ENCODE peak calls at places on chromosomes 3 and 15, in nine cellular contexts. B is GM13976; G is AG09319; V is MCF 10A; L is uterus; K is pancreas; J is GM10248; M is GM06990; S is activated CD8-positive, alpha-beta T cell treated with anti-CD3 and anti-CD28 coated beads for 36 hours. I is an unnamed sample.
A peak's percentile ranks its signal among the peaks of the same experiment; 100 is the strongest.

GRCh38 chr15:70178335-70179084 is 80.8 kb upstream of the TLE3 start:
- DNase-seq in B (no peak), G (no peak), V (no peak), L (no peak), K (no peak), J (no peak), M (no peak), S (no peak), I (no peak)

GRCh38 chr15:36468746-36469145 is 110.7 kb upstream of the CDIN1 start:
- DNase-seq in B (no peak), G (peak; percentile 49), V (peak; percentile 18), L (no peak), K (no peak), J (no peak), M (peak; percentile 12), S (no peak), I (peak; percentile 31)

GRCh38 chr3:184360070-184360833 is 1.2 kb downstream of the CLCN2 start:
- DNase-seq in B (no peak), G (no peak), V (no peak), L (no peak), K (peak; percentile 18), J (no peak), M (no peak), S (no peak), I (no peak)

GRCh38 chr3:47342156-47342555 is 38.7 kb upstream of the PTPN23 start:
- DNase-seq in B (no peak), G (no peak), V (no peak), L (no peak), K (no peak), J (no peak), M (no peak), S (no peak), I (no peak)

GRCh38 chr3:53328750-53329149 is 18.6 kb downstream of the DCP1A start:
- DNase-seq in B (no peak), G (no peak), V (no peak), L (no peak), K (no peak), J (no peak), M (no peak), S (no peak), I (no peak)

GRCh38 chr3:119631529-119631928 is 28.9 kb downstream of the POPDC2 start:
- DNase-seq in B (no peak), G (no peak), V (no peak), L (no peak), K (no peak), J (no peak), M (no peak), S (no peak), I (no peak)

GRCh38 chr3:149816326-149816725 is 3.3 kb downstream of the RNF13 start:
- DNase-seq in B (no peak), G (no peak), V (no peak), L (no peak), K (no peak), J (no peak), M (no peak), S (no peak), I (no peak)

GRCh38 chr3:125213946-125214542 is 1.5 kb upstream of the SLC12A8 start:
- DNase-seq in B (no peak), G (no peak), V (no peak), L (no peak), K (no peak), J (no peak), M (no peak), S (no peak), I (no peak)

GRCh38 chr15:84402856-84403608 is 167.5 kb downstream of the GOLGA6L4 start:
- DNase-seq in B (no peak), G (no peak), V (no peak), L (no peak), K (no peak), J (no peak), M (no peak), S (no peak), I (no peak)

GRCh38 chr3:9970020-9970652 is 16.5 kb downstream of the EMC3 start:
- DNase-seq in B (no peak), G (no peak), V (peak; percentile 70), L (no peak), K (no peak), J (no peak), M (no peak), S (no peak), I (peak; percentile 17)

GRCh38 chr3:157122116-157122515 is 37.8 kb downstream of the CCNL1 start:
- DNase-seq in B (no peak), G (peak; percentile 49), V (peak; percentile 80), L (peak; percentile 71), K (no peak), J (no peak), M (no peak), S (no peak), I (no peak)

GRCh38 chr3:54232618-54233017 is 110.3 kb downstream of the CACNA2D3 start:
- DNase-seq in B (no peak), G (no peak), V (no peak), L (no peak), K (no peak), J (no peak), M (no peak), S (no peak), I (no peak)

GRCh38 chr3:160616721-160617120 is 51.4 kb upstream of the KPNA4 start:
- DNase-seq in B (no peak), G (no peak), V (peak; percentile 25), L (no peak), K (no peak), J (no peak), M (no peak), S (no peak), I (no peak)

GRCh38 chr3:45969953-45970352 is 25.7 kb downstream of the FYCO1 start:
- DNase-seq in B (no peak), G (no peak), V (no peak), L (no peak), K (no peak), J (no peak), M (no peak), S (no peak), I (no peak)

GRCh38 chr3:115551091-115551490 is 72.2 kb upstream of the GAP43 start:
- DNase-seq in B (no peak), G (no peak), V (no peak), L (no peak), K (no peak), J (no peak), M (no peak), S (no peak), I (no peak)

GRCh38 chr3:134802428-134803050 is 7.5 kb downstream of the EPHB1 start:
- DNase-seq in B (no peak), G (no peak), V (no peak), L (no peak), K (no peak), J (no peak), M (no peak), S (no peak), I (no peak)

GRCh38 chr3:175149675-175150074 is 290.5 kb downstream of the NAALADL2 start:
- DNase-seq in B (no peak), G (no peak), V (peak; percentile 95), L (no peak), K (peak; percentile 65), J (no peak), M (peak; percentile 13), S (peak; percentile 9), I (no peak)

GRCh38 chr3:88150371-88150770 is 612 bp downstream of the C3orf38 start:
- DNase-seq in B (peak; percentile 64), G (no peak), V (no peak), L (no peak), K (no peak), J (peak; percentile 56), M (no peak), S (peak; percentile 50), I (no peak)

GRCh38 chr15:44219073-44219472 is 24.0 kb upstream of the FRMD5 start:
- DNase-seq in B (no peak), G (no peak), V (no peak), L (no peak), K (no peak), J (no peak), M (no peak), S (no peak), I (no peak)

GRCh38 chr3:64584193-64584592 is 103.6 kb downstream of the ADAMTS9 start:
- DNase-seq in B (no peak), G (no peak), V (no peak), L (no peak), K (no peak), J (no peak), M (no peak), S (no peak), I (no peak)

GRCh38 chr3:152540120-152540519 is 271.4 kb downstream of the MBNL1 start:
- DNase-seq in B (no peak), G (no peak), V (no peak), L (no peak), K (no peak), J (no peak), M (no peak), S (no peak), I (no peak)

GRCh38 chr3:12773724-12774105 is 14.7 kb upstream of the TMEM40 start:
- DNase-seq in B (no peak), G (no peak), V (no peak), L (no peak), K (no peak), J (no peak), M (no peak), S (no peak), I (no peak)
- TF ChIP-seq CTCF in B (no peak), G (no peak), V (no peak), L (no peak), K (no peak), J (no peak), M (no peak), S (no peak), I (no peak)

GRCh38 chr3:186277268-186277909 is 84.6 kb downstream of the DGKG start:
- DNase-seq in B (no peak), G (peak; percentile 49), V (peak; percentile 54), L (no peak), K (peak; percentile 36), J (no peak), M (no peak), S (no peak), I (no peak)
- TF ChIP-seq CTCF in B (no peak), G (peak; percentile 69), V (peak; percentile 26), L (peak; percentile 35), K (peak; percentile 21), J (no peak), M (no peak), S (no peak), I (no peak)

DNA sequence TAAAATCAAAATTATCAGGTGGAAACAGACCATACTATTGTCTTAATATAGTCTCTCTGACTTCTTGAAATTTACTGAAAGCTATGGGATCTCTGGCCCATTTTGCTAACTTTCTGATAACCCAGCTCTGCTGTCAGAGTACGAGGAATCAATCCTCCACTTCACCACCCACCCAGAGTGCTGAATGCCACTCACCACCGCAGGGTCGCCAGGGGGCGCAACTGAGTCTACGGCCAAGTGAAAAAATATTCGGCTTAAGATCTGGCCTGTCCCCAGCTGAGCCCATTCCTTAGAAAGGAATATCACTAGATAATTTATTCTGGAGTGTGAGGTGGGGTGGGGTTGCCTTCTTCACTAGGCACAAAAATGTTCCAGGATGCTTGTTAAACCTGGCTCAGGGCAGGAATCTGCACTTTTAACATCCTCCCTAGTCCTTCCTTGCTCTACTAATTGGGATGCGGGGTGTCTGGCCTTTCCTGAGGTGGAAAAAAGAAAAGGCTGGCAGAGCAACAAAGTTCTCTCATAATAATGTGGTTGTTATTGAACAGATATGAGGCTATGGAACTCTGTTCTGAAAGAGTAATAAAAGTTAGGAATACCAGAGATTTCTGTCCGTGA is 520.6 kb downstream of the MFSD1 start:
- DNase-seq in B (peak; percentile 48), G (no peak), V (peak; percentile 40), L (no peak), K (peak; percentile 16), J (peak; percentile 42), M (peak; percentile 9), S (peak; percentile 48), I (peak; percentile 75)
- TF ChIP-seq CTCF in B (peak; percentile 80), G (peak; percentile 84), V (peak; percentile 60), L (no peak), K (peak; percentile 41), J (peak; percentile 79), M (peak; percentile 92), S (peak; percentile 63), I (peak; percentile 45)

GRCh38 chr3:11653298-11654055 is 9.8 kb upstream of the VGLL4 start:
- DNase-seq in B (no peak), G (no peak), V (no peak), L (no peak), K (no peak), J (no peak), M (no peak), S (no peak), I (no peak)
- TF ChIP-seq CTCF in B (no peak), G (no peak), V (no peak), L (no peak), K (no peak), J (no peak), M (no peak), S (no peak), I (no peak)